ENCODE peak calls at places on chromosomes 12 and 14, in four cellular contexts. One of them, this sample, is unnamed.

GRCh38 chr12:41967668-41968649 is 176.7 kb downstream of the GXYLT1 start:
- DNase-seq in IMR-90: no peak
- DNase-seq in A549: no peak
- DNase-seq in uterus: no peak
- DNase-seq in this sample: no peak

GRCh38 chr12:64685076-64685475 is 74.1 kb downstream of the GNS start:
- DNase-seq in uterus: no peak
- DNase-seq in A549: no peak
- DNase-seq in IMR-90: no peak
- DNase-seq in this sample: no peak

GRCh38 chr12:14771651-14772137 is 31.6 kb downstream of the WBP11 start:
- DNase-seq in A549: peak; percentile 27
- DNase-seq in uterus: no peak
- DNase-seq in IMR-90: no peak
- DNase-seq in this sample: no peak

GRCh38 chr12:48681416-48681737 is 661 bp downstream of the KANSL2 start:
- DNase-seq in uterus: no peak
- DNase-seq in A549: peak; percentile 42
- DNase-seq in IMR-90: peak; percentile 14
- DNase-seq in this sample: no peak

GRCh38 chr12:98440165-98440581 is 75.2 kb upstream of the TMPO start:
- DNase-seq in IMR-90: peak; percentile 95
- DNase-seq in A549: peak; percentile 64
- DNase-seq in uterus: peak; percentile 80
- DNase-seq in this sample: no peak

GRCh38 chr12:108211161-108211560 is 82.1 kb downstream of the WSCD2 start:
- DNase-seq in A549: no peak
- DNase-seq in IMR-90: no peak
- DNase-seq in uterus: no peak
- DNase-seq in this sample: no peak

GRCh38 chr12:112466011-112466422 is 47.3 kb downstream of the PTPN11 start:
- DNase-seq in IMR-90: no peak
- DNase-seq in A549: no peak
- DNase-seq in uterus: no peak
- DNase-seq in this sample: no peak

GRCh38 chr14:75578786-75579781 is 664 bp downstream of the FLVCR2 start:
- DNase-seq in IMR-90: peak; percentile 31
- DNase-seq in uterus: no peak
- DNase-seq in A549: peak; percentile 52
- DNase-seq in this sample: peak; percentile 46

GRCh38 chr12:78931466-78931990 is 67.0 kb downstream of the SYT1 start:
- DNase-seq in IMR-90: peak; percentile 7
- DNase-seq in uterus: no peak
- DNase-seq in A549: no peak
- DNase-seq in this sample: no peak

GRCh38 chr14:53630336-53630735 is 326.3 kb downstream of the BMP4 start:
- DNase-seq in uterus: no peak
- DNase-seq in IMR-90: no peak
- DNase-seq in A549: no peak
- DNase-seq in this sample: no peak

GRCh38 chr14:91866061-91866460 is 1.3 kb downstream of the TC2N start:
- DNase-seq in A549: no peak
- DNase-seq in uterus: no peak
- DNase-seq in IMR-90: no peak
- DNase-seq in this sample: no peak

GRCh38 chr14:90553921-90554336 is 157.1 kb downstream of the CALM1 start:
- DNase-seq in uterus: no peak
- DNase-seq in A549: no peak
- DNase-seq in IMR-90: no peak
- DNase-seq in this sample: no peak

GRCh38 chr12:58976146-58976545 is 55.8 kb upstream of the LRIG3 start:
- DNase-seq in IMR-90: peak; percentile 11
- DNase-seq in uterus: no peak
- DNase-seq in A549: no peak
- DNase-seq in this sample: no peak

GRCh38 chr12:57258977-57259970 is 8.3 kb upstream of the STAC3 start:
- DNase-seq in uterus: no peak
- DNase-seq in IMR-90: peak; percentile 58
- DNase-seq in A549: no peak
- DNase-seq in this sample: no peak

GRCh38 chr12:6326316-6326959 is 15.4 kb downstream of the TNFRSF1A start:
- DNase-seq in A549: peak; percentile 85
- DNase-seq in IMR-90: peak; percentile 52
- DNase-seq in uterus: peak; percentile 86
- DNase-seq in this sample: no peak

GRCh38 chr12:29088611-29089219 is 60.4 kb upstream of the FAR2 start:
- DNase-seq in uterus: no peak
- DNase-seq in IMR-90: peak; percentile 16
- DNase-seq in A549: peak; percentile 4
- DNase-seq in this sample: no peak

GRCh38 chr12:94872671-94873367 is 130.7 kb downstream of the NDUFA12 start:
- DNase-seq in A549: no peak
- DNase-seq in uterus: no peak
- DNase-seq in IMR-90: no peak
- DNase-seq in this sample: peak; percentile 40

GRCh38 chr12:94874986-94875312 is 128.5 kb downstream of the NDUFA12 start:
- DNase-seq in IMR-90: no peak
- DNase-seq in A549: no peak
- DNase-seq in uterus: no peak
- DNase-seq in this sample: peak; percentile 76

GRCh38 chr12:94872007-94872653 is 131.4 kb downstream of the NDUFA12 start:
- DNase-seq in A549: no peak
- DNase-seq in IMR-90: no peak
- DNase-seq in uterus: no peak
- DNase-seq in this sample: peak; percentile 53

GRCh38 chr12:94874086-94874985 is 129.2 kb downstream of the NDUFA12 start:
- DNase-seq in A549: no peak
- DNase-seq in IMR-90: no peak
- DNase-seq in uterus: no peak
- DNase-seq in this sample: no peak

GRCh38 chr12:94873368-94874085 is 130.0 kb downstream of the NDUFA12 start:
- DNase-seq in A549: no peak
- DNase-seq in uterus: no peak
- DNase-seq in IMR-90: no peak
- DNase-seq in this sample: peak; percentile 35
- TF ChIP-seq POLR2A in A549: no peak
- TF ChIP-seq POLR2A in uterus: no peak
- TF ChIP-seq POLR2A in IMR-90: no peak
- TF ChIP-seq POLR2A in this sample: no peak

DNA sequence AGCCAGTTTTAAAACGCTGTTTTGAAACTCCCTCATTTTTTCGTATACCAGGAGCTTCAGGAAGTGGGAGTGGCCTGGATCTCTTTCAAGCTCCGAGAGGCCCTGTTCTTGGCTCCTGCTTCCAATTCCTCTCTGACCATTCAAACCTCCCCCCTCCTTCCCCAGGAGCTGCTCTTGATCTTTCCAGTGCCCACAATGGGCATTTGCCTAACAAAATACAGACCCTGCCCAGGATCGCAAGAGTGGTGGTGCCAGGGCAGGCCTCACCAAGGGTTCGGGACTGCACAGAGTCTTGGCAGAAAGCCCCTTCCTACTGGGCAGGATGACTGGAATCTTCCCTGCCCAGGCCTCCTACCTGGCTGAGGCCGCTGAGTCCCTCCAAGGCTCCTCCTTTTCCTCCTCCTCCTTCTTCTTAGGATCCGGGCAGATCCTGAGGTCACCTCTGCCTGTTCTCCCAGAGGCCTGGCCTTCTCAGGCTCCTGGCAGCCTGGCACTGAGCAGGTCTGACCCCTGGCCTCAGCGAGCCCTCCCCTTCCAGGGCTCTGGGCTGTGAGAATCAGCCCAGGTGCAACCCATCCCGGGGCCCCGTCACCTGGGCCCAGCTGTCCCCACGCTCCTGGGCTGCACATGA is 46.9 kb upstream of the NOS1 start:
- DNase-seq in IMR-90: no peak
- DNase-seq in uterus: no peak
- DNase-seq in A549: no peak
- DNase-seq in this sample: peak; percentile 74
- H3K27ac ChIP-seq in IMR-90: no peak overlapping the region
- H3K27ac ChIP-seq in uterus: no peak overlapping the region
- H3K27ac ChIP-seq in A549: peak overlapping the region; percentile 48
- H3K27ac ChIP-seq in this sample: peak overlapping the region; percentile 32

GRCh38 chr12:21942377-21942703 is 1.1 kb upstream of the ABCC9 start:
- DNase-seq in IMR-90: no peak
- DNase-seq in uterus: no peak
- DNase-seq in A549: no peak
- DNase-seq in this sample: no peak

GRCh38 chr12:21940549-21940948 is 677 bp downstream of the ABCC9 start:
- DNase-seq in uterus: no peak
- DNase-seq in IMR-90: no peak
- DNase-seq in A549: no peak
- DNase-seq in this sample: no peak

GRCh38 chr12:21941522-21942376 is 523 bp upstream of the ABCC9 start:
- DNase-seq in IMR-90: peak; percentile 26
- DNase-seq in A549: no peak
- DNase-seq in uterus: peak; percentile 70
- DNase-seq in this sample: no peak

GRCh38 chr12:21939435-21939834 is 1.8 kb downstream of the ABCC9 start:
- DNase-seq in IMR-90: no peak
- DNase-seq in uterus: peak; percentile 59
- DNase-seq in A549: no peak
- DNase-seq in this sample: no peak

GRCh38 chr12:21940972-21941521 is at the start of gene ABCC9:
- DNase-seq in uterus: peak; percentile 63
- DNase-seq in A549: no peak
- DNase-seq in IMR-90: peak; percentile 33
- DNase-seq in this sample: peak; percentile 30
- H3K4me3 ChIP-seq in uterus: peak within 1 kb of the TSS; percentile 52
- H3K4me3 ChIP-seq in A549: peak within 1 kb of the TSS; percentile 36
- H3K4me3 ChIP-seq in IMR-90: peak within 1 kb of the TSS; percentile 63
- H3K4me3 ChIP-seq in this sample: peak within 1 kb of the TSS; percentile 31

GRCh38 chr12:56032006-56032405 is 9.7 kb upstream of the RPS26 start:
- DNase-seq in A549: no peak
- DNase-seq in IMR-90: no peak
- DNase-seq in uterus: no peak
- DNase-seq in this sample: no peak
- TF ChIP-seq POLR2A in A549: no peak
- TF ChIP-seq POLR2A in IMR-90: no peak
- TF ChIP-seq POLR2A in uterus: no peak
- TF ChIP-seq POLR2A in this sample: no peak

GRCh38 chr12:110046451-110047187 is 1.7 kb downstream of the C12orf76 start:
- DNase-seq in A549: no peak
- DNase-seq in IMR-90: no peak
- DNase-seq in uterus: no peak
- DNase-seq in this sample: no peak

GRCh38 chr12:110042260-110042659 is 6.1 kb downstream of the C12orf76 start:
- DNase-seq in uterus: no peak
- DNase-seq in A549: peak; percentile 72
- DNase-seq in IMR-90: no peak
- DNase-seq in this sample: no peak

GRCh38 chr12:110050927-110051326 is 2.6 kb upstream of the C12orf76 start:
- DNase-seq in A549: no peak
- DNase-seq in IMR-90: no peak
- DNase-seq in uterus: no peak
- DNase-seq in this sample: no peak

GRCh38 chr12:110048242-110049027 is at the start of gene C12orf76:
- DNase-seq in uterus: peak; percentile 91
- DNase-seq in A549: peak; percentile 99
- DNase-seq in IMR-90: peak; percentile 96
- DNase-seq in this sample: peak; percentile 89

DNA sequence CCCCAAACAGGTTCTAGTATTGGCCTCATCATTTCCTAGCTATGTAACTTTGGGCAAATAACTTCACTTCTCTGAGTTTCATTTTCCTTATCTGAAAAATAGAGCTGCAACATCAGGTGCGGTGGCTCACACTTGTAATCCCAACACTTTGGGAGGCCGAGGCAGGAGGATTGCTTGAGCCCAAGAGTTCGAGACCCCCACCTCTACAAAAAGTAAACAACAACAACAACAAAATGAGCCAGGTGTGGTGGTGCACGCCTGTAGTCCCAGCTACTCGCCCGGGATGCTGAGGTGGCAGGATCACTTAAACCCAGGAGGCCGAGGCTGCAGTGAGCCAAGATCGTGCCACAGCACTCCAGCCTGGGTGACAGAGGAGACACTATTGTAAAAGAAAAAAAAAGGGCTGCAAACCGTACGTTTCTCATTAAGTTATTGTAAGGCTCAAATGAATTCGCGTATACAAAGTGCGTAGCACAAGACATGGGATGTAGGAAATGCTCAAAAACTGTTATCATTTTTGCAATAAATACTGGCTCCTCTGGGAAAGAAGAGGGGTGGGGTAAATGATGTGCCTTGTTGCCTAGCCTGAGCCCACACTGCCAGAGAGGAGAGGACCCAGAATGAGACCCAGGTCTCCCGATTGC is 903 bp downstream of the C12orf76 start:
- DNase-seq in uterus: no peak
- DNase-seq in IMR-90: no peak
- DNase-seq in A549: no peak
- DNase-seq in this sample: no peak
- H3K27ac ChIP-seq in uterus: peak overlapping the region; percentile 48
- H3K27ac ChIP-seq in IMR-90: peak overlapping the region; percentile 66
- H3K27ac ChIP-seq in A549: peak overlapping the region; percentile 94
- H3K27ac ChIP-seq in this sample: no peak overlapping the region

GRCh38 chr12:1532367-1532752 is 62.0 kb downstream of the FBXL14 start:
- DNase-seq in A549: no peak
- DNase-seq in IMR-90: no peak
- DNase-seq in uterus: no peak
- DNase-seq in this sample: no peak

GRCh38 chr12:1533205-1533601 is 61.2 kb downstream of the FBXL14 start:
- DNase-seq in A549: no peak
- DNase-seq in IMR-90: no peak
- DNase-seq in uterus: no peak
- DNase-seq in this sample: no peak

GRCh38 chr12:1532796-1533195 is 61.6 kb downstream of the FBXL14 start:
- DNase-seq in A549: no peak
- DNase-seq in uterus: no peak
- DNase-seq in IMR-90: no peak
- DNase-seq in this sample: no peak

GRCh38 chr12:1534708-1535107 is 59.7 kb downstream of the FBXL14 start:
- DNase-seq in uterus: no peak
- DNase-seq in A549: no peak
- DNase-seq in IMR-90: no peak
- DNase-seq in this sample: no peak

DNA sequence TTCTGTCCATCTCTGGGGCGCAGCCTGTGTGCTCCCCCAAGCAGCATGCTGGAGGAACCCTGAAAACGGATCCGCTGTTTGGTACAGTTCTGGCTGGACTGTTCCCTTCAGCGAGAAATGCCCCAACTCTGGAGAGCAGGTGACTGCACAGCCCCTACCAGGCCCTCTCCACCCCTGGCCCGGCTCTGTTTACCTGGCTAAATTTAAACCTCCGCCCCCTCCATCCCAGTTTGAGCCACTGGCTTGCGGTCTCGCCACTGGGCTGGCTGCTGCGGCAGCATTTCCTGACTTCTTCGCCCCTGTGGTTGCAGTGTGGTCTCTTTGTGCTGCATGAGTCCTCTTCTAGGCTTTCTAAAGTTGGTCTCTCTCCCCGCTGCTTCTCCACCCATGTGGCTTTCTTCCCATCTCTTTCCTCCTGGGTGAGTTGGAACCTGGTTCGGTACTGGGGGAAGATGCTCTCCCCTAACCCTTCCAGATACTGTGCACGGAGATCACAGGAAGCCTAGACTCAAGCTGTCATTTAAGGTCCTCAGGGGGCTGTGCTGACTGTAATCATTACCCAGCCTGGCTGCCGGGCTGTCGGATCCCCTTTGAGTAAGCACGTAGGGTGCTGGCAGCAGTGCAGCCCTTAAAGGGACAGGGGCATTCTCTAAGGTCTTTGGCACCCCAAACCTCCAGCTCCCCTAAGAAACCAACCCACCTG is 60.6 kb downstream of the FBXL14 start:
- DNase-seq in uterus: no peak
- DNase-seq in IMR-90: peak; percentile 43
- DNase-seq in A549: no peak
- DNase-seq in this sample: no peak
- H3K4me3 ChIP-seq in uterus: no peak overlapping the region
- H3K4me3 ChIP-seq in IMR-90: peak overlapping the region; percentile 13
- H3K4me3 ChIP-seq in A549: no peak overlapping the region
- H3K4me3 ChIP-seq in this sample: no peak overlapping the region

This sample was measured in prostate gland.